ENCODE peak calls at places on chromosomes 7 and 10, in nine cellular contexts. One of them, this sample, is unnamed.

GRCh38 chr10:74813860-74814259 is 12.5 kb upstream of the KAT6B start:
- DNase-seq in T-helper 9 cell: no peak
- DNase-seq in brain microvascular endothelial cell: no peak
- DNase-seq in neural progenitor cell: peak; percentile 32
- DNase-seq in GF-D8: no peak
- DNase-seq in stimulated activated CD4-positive, alpha-beta T cell treated with anti-CD3 and anti-CD28 coated beads, Interleukin-2, amount 100 ng/mL, for 24 hours: no peak
- DNase-seq in LoVo: no peak
- DNase-seq in fibroblast of the conjunctiva: no peak
- DNase-seq in AG04449: no peak
- DNase-seq in this sample: no peak

GRCh38 chr7:46015107-46015868 is 94.2 kb upstream of the IGFBP3 start:
- DNase-seq in T-helper 9 cell: no peak
- DNase-seq in brain microvascular endothelial cell: peak; percentile 31
- DNase-seq in neural progenitor cell: peak; percentile 96
- DNase-seq in GF-D8: no peak
- DNase-seq in stimulated activated CD4-positive, alpha-beta T cell treated with anti-CD3 and anti-CD28 coated beads, Interleukin-2, amount 100 ng/mL, for 24 hours: no peak
- DNase-seq in LoVo: no peak
- DNase-seq in fibroblast of the conjunctiva: peak; percentile 13
- DNase-seq in AG04449: no peak
- DNase-seq in this sample: no peak

GRCh38 chr7:21107101-21107500 is 320.4 kb upstream of the SP8 start:
- DNase-seq in T-helper 9 cell: no peak
- DNase-seq in brain microvascular endothelial cell: no peak
- DNase-seq in neural progenitor cell: no peak
- DNase-seq in GF-D8: no peak
- DNase-seq in stimulated activated CD4-positive, alpha-beta T cell treated with anti-CD3 and anti-CD28 coated beads, Interleukin-2, amount 100 ng/mL, for 24 hours: no peak
- DNase-seq in LoVo: no peak
- DNase-seq in fibroblast of the conjunctiva: no peak
- DNase-seq in AG04449: no peak
- DNase-seq in this sample: no peak

GRCh38 chr7:104951546-104951945 is 62.5 kb upstream of the KMT2E start:
- DNase-seq in T-helper 9 cell: no peak
- DNase-seq in brain microvascular endothelial cell: no peak
- DNase-seq in neural progenitor cell: no peak
- DNase-seq in GF-D8: no peak
- DNase-seq in stimulated activated CD4-positive, alpha-beta T cell treated with anti-CD3 and anti-CD28 coated beads, Interleukin-2, amount 100 ng/mL, for 24 hours: no peak
- DNase-seq in LoVo: no peak
- DNase-seq in fibroblast of the conjunctiva: no peak
- DNase-seq in AG04449: no peak
- DNase-seq in this sample: no peak

GRCh38 chr7:26029911-26030310 is 122.1 kb upstream of the NFE2L3 start:
- DNase-seq in T-helper 9 cell: no peak
- DNase-seq in brain microvascular endothelial cell: no peak
- DNase-seq in neural progenitor cell: no peak
- DNase-seq in GF-D8: no peak
- DNase-seq in stimulated activated CD4-positive, alpha-beta T cell treated with anti-CD3 and anti-CD28 coated beads, Interleukin-2, amount 100 ng/mL, for 24 hours: no peak
- DNase-seq in LoVo: no peak
- DNase-seq in fibroblast of the conjunctiva: no peak
- DNase-seq in AG04449: no peak
- DNase-seq in this sample: no peak

GRCh38 chr7:139822855-139823254 is 6.2 kb upstream of the TBXAS1 start:
- DNase-seq in T-helper 9 cell: no peak
- DNase-seq in brain microvascular endothelial cell: no peak
- DNase-seq in neural progenitor cell: no peak
- DNase-seq in GF-D8: no peak
- DNase-seq in stimulated activated CD4-positive, alpha-beta T cell treated with anti-CD3 and anti-CD28 coated beads, Interleukin-2, amount 100 ng/mL, for 24 hours: no peak
- DNase-seq in LoVo: no peak
- DNase-seq in fibroblast of the conjunctiva: no peak
- DNase-seq in AG04449: no peak
- DNase-seq in this sample: no peak

GRCh38 chr10:122656308-122656705 is 43.3 kb downstream of the C10orf120 start:
- DNase-seq in T-helper 9 cell: no peak
- DNase-seq in brain microvascular endothelial cell: no peak
- DNase-seq in neural progenitor cell: no peak
- DNase-seq in GF-D8: no peak
- DNase-seq in stimulated activated CD4-positive, alpha-beta T cell treated with anti-CD3 and anti-CD28 coated beads, Interleukin-2, amount 100 ng/mL, for 24 hours: no peak
- DNase-seq in LoVo: no peak
- DNase-seq in fibroblast of the conjunctiva: no peak
- DNase-seq in AG04449: no peak
- DNase-seq in this sample: no peak

GRCh38 chr10:323651-324293 is 188.5 kb downstream of the ZMYND11 start:
- DNase-seq in T-helper 9 cell: peak; percentile 18
- DNase-seq in brain microvascular endothelial cell: peak; percentile 97
- DNase-seq in neural progenitor cell: no peak
- DNase-seq in GF-D8: no peak
- DNase-seq in stimulated activated CD4-positive, alpha-beta T cell treated with anti-CD3 and anti-CD28 coated beads, Interleukin-2, amount 100 ng/mL, for 24 hours: peak; percentile 42
- DNase-seq in LoVo: peak; percentile 42
- DNase-seq in fibroblast of the conjunctiva: peak; percentile 92
- DNase-seq in AG04449: peak; percentile 87
- DNase-seq in this sample: peak; percentile 62

GRCh38 chr10:99431190-99431549 is 746 bp upstream of the GOT1 start:
- DNase-seq in T-helper 9 cell: no peak
- DNase-seq in brain microvascular endothelial cell: peak; percentile 4
- DNase-seq in neural progenitor cell: peak; percentile 54
- DNase-seq in GF-D8: peak; percentile 61
- DNase-seq in stimulated activated CD4-positive, alpha-beta T cell treated with anti-CD3 and anti-CD28 coated beads, Interleukin-2, amount 100 ng/mL, for 24 hours: peak; percentile 28
- DNase-seq in LoVo: peak; percentile 62
- DNase-seq in fibroblast of the conjunctiva: peak; percentile 17
- DNase-seq in AG04449: no peak
- DNase-seq in this sample: peak; percentile 14

GRCh38 chr10:78577673-78578072 is 491.1 kb upstream of the ZMIZ1 start:
- DNase-seq in T-helper 9 cell: no peak
- DNase-seq in brain microvascular endothelial cell: no peak
- DNase-seq in neural progenitor cell: no peak
- DNase-seq in GF-D8: no peak
- DNase-seq in stimulated activated CD4-positive, alpha-beta T cell treated with anti-CD3 and anti-CD28 coated beads, Interleukin-2, amount 100 ng/mL, for 24 hours: no peak
- DNase-seq in LoVo: no peak
- DNase-seq in fibroblast of the conjunctiva: no peak
- DNase-seq in AG04449: no peak
- DNase-seq in this sample: no peak

GRCh38 chr10:80382989-80383388 is 25.4 kb upstream of the PRXL2A start:
- DNase-seq in T-helper 9 cell: peak; percentile 9
- DNase-seq in brain microvascular endothelial cell: peak; percentile 28
- DNase-seq in neural progenitor cell: peak; percentile 69
- DNase-seq in GF-D8: no peak
- DNase-seq in stimulated activated CD4-positive, alpha-beta T cell treated with anti-CD3 and anti-CD28 coated beads, Interleukin-2, amount 100 ng/mL, for 24 hours: peak; percentile 24
- DNase-seq in LoVo: peak; percentile 14
- DNase-seq in fibroblast of the conjunctiva: peak; percentile 20
- DNase-seq in AG04449: no peak
- DNase-seq in this sample: no peak

GRCh38 chr10:33566426-33566825 is 232.0 kb upstream of the NRP1 start:
- DNase-seq in T-helper 9 cell: no peak
- DNase-seq in brain microvascular endothelial cell: no peak
- DNase-seq in neural progenitor cell: peak; percentile 65
- DNase-seq in GF-D8: no peak
- DNase-seq in stimulated activated CD4-positive, alpha-beta T cell treated with anti-CD3 and anti-CD28 coated beads, Interleukin-2, amount 100 ng/mL, for 24 hours: no peak
- DNase-seq in LoVo: no peak
- DNase-seq in fibroblast of the conjunctiva: no peak
- DNase-seq in AG04449: no peak
- DNase-seq in this sample: no peak

GRCh38 chr10:75129537-75129936 is 18.1 kb downstream of the SAMD8 start:
- DNase-seq in T-helper 9 cell: no peak
- DNase-seq in brain microvascular endothelial cell: no peak
- DNase-seq in neural progenitor cell: no peak
- DNase-seq in GF-D8: no peak
- DNase-seq in stimulated activated CD4-positive, alpha-beta T cell treated with anti-CD3 and anti-CD28 coated beads, Interleukin-2, amount 100 ng/mL, for 24 hours: no peak
- DNase-seq in LoVo: no peak
- DNase-seq in fibroblast of the conjunctiva: no peak
- DNase-seq in AG04449: no peak
- DNase-seq in this sample: no peak